ENCODE peak calls at places on chromosomes 12 and 14, in four cellular contexts. M is OCI-M1, N is nucleus accumbens, W is HCT116. T is an unnamed sample.

GRCh38 chr12:108890208-108890607 is 10.3 kb downstream of the DAO start:
- DNase-seq in M (peak; percentile 21), W (no peak), N (no peak), T (no peak)

GRCh38 chr12:58176296-58176869 is 235.0 kb downstream of the ATP23 start:
- DNase-seq in M (peak; percentile 85), N (no peak), W (peak; percentile 19), T (no peak)

GRCh38 chr12:101480849-101481248 is 5.7 kb downstream of the SPIC start:
- DNase-seq in M (no peak), W (no peak), N (no peak), T (no peak)

GRCh38 chr14:105019861-105020814 is 745 bp downstream of the CDCA4 start:
- DNase-seq in W (no peak), N (no peak), M (peak; percentile 33), T (no peak)

GRCh38 chr14:35506927-35507326 is 27.0 kb upstream of the INSM2 start:
- DNase-seq in W (no peak), N (no peak), M (no peak), T (no peak)

GRCh38 chr12:79553863-79554574 is 136.7 kb downstream of the PAWR start:
- DNase-seq in W (no peak), N (no peak), M (no peak), T (no peak)

GRCh38 chr12:27899151-27899661 is 73.3 kb downstream of the PTHLH start:
- DNase-seq in W (no peak), N (no peak), M (no peak), T (no peak)

GRCh38 chr12:8697476-8698131 is at the start of gene RIMKLB:
- DNase-seq in W (no peak), N (peak; percentile 65), M (peak; percentile 81), T (peak; percentile 72)

GRCh38 chr14:29584992-29585391 is 342.7 kb downstream of the PRKD1 start:
- DNase-seq in W (no peak), N (peak; percentile 12), M (no peak), T (no peak)

GRCh38 chr12:22624908-22625646 is at the start of gene ETNK1:
- DNase-seq in N (peak; percentile 96), W (peak; percentile 79), M (peak; percentile 94), T (peak; percentile 97)

GRCh38 chr14:78143489-78144145 is 26.6 kb upstream of the NRXN3 start:
- DNase-seq in W (no peak), N (no peak), M (peak; percentile 40), T (no peak)